ENCODE peak calls at places on chromosome 6, in four cellular contexts. One of them, this sample, is unnamed.

GRCh38 chr6:14366880-14367279 is 249.3 kb downstream of the CD83 start:
- DNase-seq in H9: no peak
- DNase-seq in GM13976: no peak
- DNase-seq in GM12865: no peak
- DNase-seq in this sample: no peak

GRCh38 chr6:1612386-1612893 is 2.7 kb downstream of the FOXC1 start:
- DNase-seq in H9: no peak
- DNase-seq in GM12865: no peak
- DNase-seq in GM13976: no peak
- DNase-seq in this sample: no peak

GRCh38 chr6:28587746-28588075 is 62.0 kb downstream of the GPX5 start:
- DNase-seq in H9: no peak
- DNase-seq in GM13976: no peak
- DNase-seq in GM12865: no peak
- DNase-seq in this sample: no peak

GRCh38 chr6:27177454-27178000 is 70.0 kb upstream of the PRSS16 start:
- DNase-seq in GM12865: peak; percentile 94
- DNase-seq in GM13976: peak; percentile 78
- DNase-seq in H9: peak; percentile 90
- DNase-seq in this sample: peak; percentile 77

GRCh38 chr6:143346004-143346403 is 104.5 kb downstream of the ADAT2 start:
- DNase-seq in GM13976: no peak
- DNase-seq in H9: no peak
- DNase-seq in GM12865: no peak
- DNase-seq in this sample: no peak

GRCh38 chr6:115570326-115570725 is 490.4 kb downstream of the FRK start:
- DNase-seq in GM13976: no peak
- DNase-seq in H9: no peak
- DNase-seq in GM12865: no peak
- DNase-seq in this sample: no peak

GRCh38 chr6:169589293-169589692 is 112.5 kb downstream of the WDR27 start:
- DNase-seq in H9: no peak
- DNase-seq in GM13976: no peak
- DNase-seq in GM12865: peak; percentile 62
- DNase-seq in this sample: no peak

GRCh38 chr6:7424967-7425807 is 35.6 kb downstream of the RIOK1 start:
- DNase-seq in GM13976: no peak
- DNase-seq in GM12865: peak; percentile 15
- DNase-seq in H9: no peak
- DNase-seq in this sample: no peak

GRCh38 chr6:127951172-127951995 is 50.5 kb upstream of the THEMIS start:
- DNase-seq in H9: no peak
- DNase-seq in GM12865: peak; percentile 5
- DNase-seq in GM13976: no peak
- DNase-seq in this sample: no peak

GRCh38 chr6:111228094-111228493 is 140.8 kb downstream of the SLC16A10 start:
- DNase-seq in GM12865: no peak
- DNase-seq in H9: no peak
- DNase-seq in GM13976: no peak
- DNase-seq in this sample: no peak

GRCh38 chr6:2116496-2116895 is 128.9 kb downstream of the GMDS start:
- DNase-seq in GM13976: no peak
- DNase-seq in H9: no peak
- DNase-seq in GM12865: no peak
- DNase-seq in this sample: no peak

GRCh38 chr6:27908017-27908416 is 4.2 kb downstream of the OR2B2 start:
- DNase-seq in H9: no peak
- DNase-seq in GM12865: no peak
- DNase-seq in GM13976: no peak
- DNase-seq in this sample: no peak

GRCh38 chr6:2738373-2738979 is 12.2 kb downstream of the MYLK4 start:
- DNase-seq in H9: peak; percentile 60
- DNase-seq in GM12865: peak; percentile 64
- DNase-seq in GM13976: peak; percentile 64
- DNase-seq in this sample: peak; percentile 62

GRCh38 chr6:83594936-83595335 is 82.6 kb downstream of the PRSS35 start:
- DNase-seq in H9: no peak
- DNase-seq in GM12865: no peak
- DNase-seq in GM13976: no peak
- DNase-seq in this sample: no peak

GRCh38 chr6:31614075-31614619 is 887 bp upstream of the AIF1 start:
- DNase-seq in GM13976: peak; percentile 75
- DNase-seq in H9: no peak
- DNase-seq in GM12865: no peak
- DNase-seq in this sample: no peak

GRCh38 chr6:83463886-83464285 is 33.0 kb upstream of the ME1 start:
- DNase-seq in GM12865: no peak
- DNase-seq in H9: no peak
- DNase-seq in GM13976: no peak
- DNase-seq in this sample: no peak

GRCh38 chr6:170174124-170174770 is 116.6 kb downstream of the DLL1 start:
- DNase-seq in GM12865: no peak
- DNase-seq in GM13976: no peak
- DNase-seq in H9: peak; percentile 22
- DNase-seq in this sample: no peak

GRCh38 chr6:85405175-85405852 is 44.6 kb upstream of the NT5E start:
- DNase-seq in H9: no peak
- DNase-seq in GM12865: no peak
- DNase-seq in GM13976: no peak
- DNase-seq in this sample: no peak

GRCh38 chr6:122845916-122846632 is 57.0 kb downstream of the SMPDL3A start:
- DNase-seq in GM12865: peak; percentile 18
- DNase-seq in H9: no peak
- DNase-seq in GM13976: no peak
- DNase-seq in this sample: no peak

GRCh38 chr6:63066053-63066704 is 145.1 kb upstream of the FKBP1C start:
- DNase-seq in GM12865: peak; percentile 54
- DNase-seq in GM13976: peak; percentile 9
- DNase-seq in H9: no peak
- DNase-seq in this sample: no peak
- TF ChIP-seq CTCF in GM12865: peak; percentile 34
- TF ChIP-seq CTCF in GM13976: peak; percentile 15
- TF ChIP-seq CTCF in H9: peak; percentile 55
- TF ChIP-seq CTCF in this sample: no peak

GRCh38 chr6:156379946-156380707 is 397.1 kb upstream of the ARID1B start:
- DNase-seq in GM12865: no peak
- DNase-seq in H9: no peak
- DNase-seq in GM13976: no peak
- DNase-seq in this sample: no peak

GRCh38 chr6:156383059-156383458 is 394.1 kb upstream of the ARID1B start:
- DNase-seq in H9: no peak
- DNase-seq in GM12865: no peak
- DNase-seq in GM13976: no peak
- DNase-seq in this sample: no peak

GRCh38 chr6:156379392-156379910 is 397.7 kb upstream of the ARID1B start:
- DNase-seq in GM12865: no peak
- DNase-seq in GM13976: no peak
- DNase-seq in H9: no peak
- DNase-seq in this sample: no peak

GRCh38 chr6:156378853-156379252 is 398.3 kb upstream of the ARID1B start:
- DNase-seq in H9: no peak
- DNase-seq in GM13976: no peak
- DNase-seq in GM12865: peak; percentile 20
- DNase-seq in this sample: no peak
- TF ChIP-seq CTCF in H9: peak; percentile 28
- TF ChIP-seq CTCF in GM13976: no peak
- TF ChIP-seq CTCF in GM12865: peak; percentile 25
- TF ChIP-seq CTCF in this sample: no peak

GRCh38 chr6:74964871-74965441 is 240.9 kb downstream of the COL12A1 start:
- DNase-seq in GM12865: no peak
- DNase-seq in H9: peak; percentile 51
- DNase-seq in GM13976: no peak
- DNase-seq in this sample: no peak
- TF ChIP-seq CTCF in GM12865: no peak
- TF ChIP-seq CTCF in H9: peak; percentile 41
- TF ChIP-seq CTCF in GM13976: no peak
- TF ChIP-seq CTCF in this sample: no peak

DNA sequence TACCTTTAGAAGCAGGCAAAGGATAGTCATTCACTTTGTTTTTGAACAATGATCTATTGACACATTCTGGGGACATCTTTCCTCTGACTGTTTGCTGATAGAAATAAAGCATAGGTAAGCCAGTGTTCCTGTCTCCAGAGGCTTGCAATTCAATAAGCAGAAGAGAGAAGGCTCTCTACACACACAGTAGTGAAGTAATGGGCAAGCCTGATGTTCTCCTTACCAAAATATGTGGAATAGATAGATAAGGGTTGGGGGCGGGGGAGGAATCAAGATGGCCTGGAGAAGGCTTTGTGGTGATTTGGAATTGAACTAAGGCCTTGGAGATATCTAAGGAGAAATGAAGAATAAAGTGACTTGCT is 27.3 kb downstream of the PAQR8 start:
- DNase-seq in GM13976: no peak
- DNase-seq in H9: no peak
- DNase-seq in GM12865: no peak
- DNase-seq in this sample: no peak
- TF ChIP-seq CTCF in GM13976: no peak
- TF ChIP-seq CTCF in H9: no peak
- TF ChIP-seq CTCF in GM12865: no peak
- TF ChIP-seq CTCF in this sample: no peak

GRCh38 chr6:77172578-77172977 is 290.7 kb downstream of the HTR1B start:
- DNase-seq in GM12865: no peak
- DNase-seq in H9: peak; percentile 27
- DNase-seq in GM13976: no peak
- DNase-seq in this sample: no peak

GRCh38 chr6:77178821-77179220 is 284.5 kb downstream of the HTR1B start:
- DNase-seq in GM12865: no peak
- DNase-seq in H9: no peak
- DNase-seq in GM13976: no peak
- DNase-seq in this sample: no peak

GRCh38 chr6:77177470-77177869 is 285.8 kb downstream of the HTR1B start:
- DNase-seq in H9: no peak
- DNase-seq in GM13976: no peak
- DNase-seq in GM12865: no peak
- DNase-seq in this sample: no peak

DNA sequence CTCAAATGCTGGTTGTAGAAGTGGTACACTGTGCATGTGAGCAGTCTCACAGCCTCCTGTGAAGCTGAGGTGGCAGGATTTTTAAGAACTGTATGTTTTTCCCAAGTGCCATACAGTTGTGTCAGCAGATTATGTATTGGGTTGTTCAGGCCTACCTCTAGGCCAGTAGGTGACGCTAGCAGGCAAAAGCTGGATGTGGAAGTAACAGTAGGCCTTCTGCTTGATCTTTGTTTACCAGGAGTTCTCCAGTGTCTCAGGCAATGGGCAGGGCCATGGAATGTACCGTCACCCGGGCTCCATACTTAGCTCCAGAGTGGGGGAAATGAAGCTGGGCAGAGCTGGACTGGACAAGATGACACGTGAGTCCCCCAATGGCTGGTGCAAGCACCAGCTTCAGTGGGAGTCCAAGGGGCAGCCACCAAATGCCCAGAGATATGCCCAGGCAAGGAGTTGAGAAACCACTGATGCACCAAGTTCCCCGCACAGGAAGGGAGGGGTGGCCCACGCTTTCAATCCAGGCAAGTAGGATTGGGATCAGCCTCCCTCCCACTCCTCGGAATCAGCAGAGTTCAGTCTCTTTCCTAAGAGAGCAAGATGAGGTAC is 289.7 kb downstream of the HTR1B start:
- DNase-seq in GM12865: no peak
- DNase-seq in H9: peak; percentile 72
- DNase-seq in GM13976: no peak
- DNase-seq in this sample: no peak
- TF ChIP-seq CTCF in GM12865: peak; percentile 19
- TF ChIP-seq CTCF in H9: peak; percentile 77
- TF ChIP-seq CTCF in GM13976: no peak
- TF ChIP-seq CTCF in this sample: no peak

This sample was measured in endothelial cell.